ENCODE peak calls at places on chromosome 22, in six cellular contexts. One of them, this sample, is unnamed.

GRCh38 chr22:20094158-20094807 is 14.2 kb downstream of the DGCR8 start:
- DNase-seq in tibial nerve: no peak
- DNase-seq in nephron progenitor cell: no peak
- DNase-seq in HAP-1: no peak
- DNase-seq in naive B cell: no peak
- DNase-seq in EL: no peak
- DNase-seq in this sample: no peak

GRCh38 chr22:47309946-47310345 is 547.5 kb downstream of the TBC1D22A start:
- DNase-seq in tibial nerve: no peak
- DNase-seq in naive B cell: no peak
- DNase-seq in nephron progenitor cell: no peak
- DNase-seq in HAP-1: no peak
- DNase-seq in EL: no peak
- DNase-seq in this sample: no peak

GRCh38 chr22:32649515-32650200 is 151.8 kb upstream of the TIMP3 start:
- DNase-seq in tibial nerve: no peak
- DNase-seq in naive B cell: no peak
- DNase-seq in EL: peak
- DNase-seq in nephron progenitor cell: no peak
- DNase-seq in HAP-1: no peak
- DNase-seq in this sample: no peak

GRCh38 chr22:34669001-34669400 is 397.0 kb upstream of the ISX start:
- DNase-seq in tibial nerve: no peak
- DNase-seq in HAP-1: no peak
- DNase-seq in nephron progenitor cell: no peak
- DNase-seq in naive B cell: no peak
- DNase-seq in EL: peak
- DNase-seq in this sample: no peak

GRCh38 chr22:20644071-20644642 is 129.8 kb upstream of the SERPIND1 start:
- DNase-seq in tibial nerve: no peak
- DNase-seq in HAP-1: no peak
- DNase-seq in nephron progenitor cell: no peak
- DNase-seq in naive B cell: no peak
- DNase-seq in EL: no peak
- DNase-seq in this sample: no peak

GRCh38 chr22:33635766-33636165 is 284.5 kb downstream of the LARGE1 start:
- DNase-seq in HAP-1: no peak
- DNase-seq in tibial nerve: no peak
- DNase-seq in nephron progenitor cell: no peak
- DNase-seq in EL: no peak
- DNase-seq in naive B cell: no peak
- DNase-seq in this sample: no peak

GRCh38 chr22:48837341-48837935 is 990.2 kb downstream of the BRD1 start:
- DNase-seq in nephron progenitor cell: no peak
- DNase-seq in HAP-1: no peak
- DNase-seq in EL: no peak
- DNase-seq in tibial nerve: no peak
- DNase-seq in naive B cell: no peak
- DNase-seq in this sample: no peak

GRCh38 chr22:37762389-37762836 is 45.3 kb upstream of the GCAT start:
- DNase-seq in tibial nerve: no peak
- DNase-seq in nephron progenitor cell: no peak
- DNase-seq in naive B cell: no peak
- DNase-seq in HAP-1: no peak
- DNase-seq in EL: peak
- DNase-seq in this sample: no peak

GRCh38 chr22:43829448-43829821 is 17.3 kb upstream of the EFCAB6 start:
- DNase-seq in HAP-1: no peak
- DNase-seq in naive B cell: no peak
- DNase-seq in tibial nerve: no peak
- DNase-seq in EL: no peak
- DNase-seq in nephron progenitor cell: no peak
- DNase-seq in this sample: no peak

GRCh38 chr22:34814260-34814659 is 251.7 kb upstream of the ISX start:
- DNase-seq in tibial nerve: no peak
- DNase-seq in EL: peak
- DNase-seq in naive B cell: no peak
- DNase-seq in HAP-1: no peak
- DNase-seq in nephron progenitor cell: no peak
- DNase-seq in this sample: no peak

GRCh38 chr22:36839356-36840073 is 21.3 kb upstream of the NCF4 start:
- DNase-seq in EL: peak
- DNase-seq in tibial nerve: no peak
- DNase-seq in nephron progenitor cell: no peak
- DNase-seq in naive B cell: peak
- DNase-seq in HAP-1: no peak
- DNase-seq in this sample: no peak

GRCh38 chr22:26681395-26681821 is 24.0 kb downstream of the MIAT start:
- DNase-seq in naive B cell: no peak
- DNase-seq in HAP-1: peak
- DNase-seq in nephron progenitor cell: peak
- DNase-seq in EL: peak
- DNase-seq in tibial nerve: no peak
- DNase-seq in this sample: peak

GRCh38 chr22:35631597-35631996 is 14.5 kb upstream of the MB start:
- DNase-seq in nephron progenitor cell: peak
- DNase-seq in naive B cell: no peak
- DNase-seq in EL: peak
- DNase-seq in tibial nerve: no peak
- DNase-seq in HAP-1: peak
- DNase-seq in this sample: peak

GRCh38 chr22:42764895-42765363 is 44.3 kb upstream of the A4GALT start:
- DNase-seq in EL: no peak
- DNase-seq in naive B cell: no peak
- DNase-seq in nephron progenitor cell: no peak
- DNase-seq in HAP-1: no peak
- DNase-seq in tibial nerve: no peak
- DNase-seq in this sample: no peak

GRCh38 chr22:46575915-46576555 is 38.6 kb upstream of the CELSR1 start:
- DNase-seq in EL: no peak
- DNase-seq in HAP-1: peak
- DNase-seq in tibial nerve: no peak
- DNase-seq in nephron progenitor cell: no peak
- DNase-seq in naive B cell: no peak
- DNase-seq in this sample: no peak

GRCh38 chr22:20117656-20118571 is 888 bp upstream of the TRMT2A start:
- DNase-seq in EL: peak
- DNase-seq in naive B cell: peak
- DNase-seq in nephron progenitor cell: peak
- DNase-seq in HAP-1: no peak
- DNase-seq in tibial nerve: no peak
- DNase-seq in this sample: peak

GRCh38 chr22:31049815-31050420 is 31.2 kb upstream of the SMTN start:
- DNase-seq in HAP-1: no peak
- DNase-seq in EL: peak
- DNase-seq in nephron progenitor cell: no peak
- DNase-seq in tibial nerve: no peak
- DNase-seq in naive B cell: no peak
- DNase-seq in this sample: peak

GRCh38 chr22:24510694-24511625 is 15.8 kb downstream of the UPB1 start:
- DNase-seq in tibial nerve: no peak
- DNase-seq in nephron progenitor cell: no peak
- DNase-seq in HAP-1: no peak
- DNase-seq in naive B cell: no peak
- DNase-seq in EL: no peak
- DNase-seq in this sample: no peak

GRCh38 chr22:45072322-45072903 is 62.6 kb upstream of the PHF21B start:
- DNase-seq in naive B cell: no peak
- DNase-seq in tibial nerve: no peak
- DNase-seq in nephron progenitor cell: peak
- DNase-seq in HAP-1: peak
- DNase-seq in EL: peak
- DNase-seq in this sample: no peak

GRCh38 chr22:31130873-31131272 is 8.1 kb downstream of the INPP5J start:
- DNase-seq in tibial nerve: no peak
- DNase-seq in HAP-1: no peak
- DNase-seq in EL: no peak
- DNase-seq in nephron progenitor cell: no peak
- DNase-seq in naive B cell: no peak
- DNase-seq in this sample: no peak

GRCh38 chr22:31143537-31143936 is 3.2 kb upstream of the PLA2G3 start:
- DNase-seq in tibial nerve: no peak
- DNase-seq in nephron progenitor cell: no peak
- DNase-seq in naive B cell: no peak
- DNase-seq in HAP-1: no peak
- DNase-seq in EL: no peak
- DNase-seq in this sample: no peak

GRCh38 chr22:29512031-29512430 is 32.0 kb downstream of the NEFH start:
- DNase-seq in HAP-1: no peak
- DNase-seq in EL: no peak
- DNase-seq in naive B cell: no peak
- DNase-seq in nephron progenitor cell: no peak
- DNase-seq in tibial nerve: no peak
- DNase-seq in this sample: no peak

GRCh38 chr22:24952837-24953293 is 349 bp downstream of the KIAA1671 start:
- DNase-seq in naive B cell: no peak
- DNase-seq in EL: peak
- DNase-seq in tibial nerve: no peak
- DNase-seq in HAP-1: peak
- DNase-seq in nephron progenitor cell: no peak
- DNase-seq in this sample: peak

GRCh38 chr22:20010307-20011122 is 6.1 kb downstream of the ARVCF start:
- DNase-seq in tibial nerve: no peak
- DNase-seq in naive B cell: no peak
- DNase-seq in HAP-1: no peak
- DNase-seq in nephron progenitor cell: no peak
- DNase-seq in EL: no peak
- DNase-seq in this sample: no peak

GRCh38 chr22:24727218-24727851 is 47.2 kb downstream of the PIWIL3 start:
- DNase-seq in tibial nerve: no peak
- DNase-seq in HAP-1: peak
- DNase-seq in naive B cell: no peak
- DNase-seq in nephron progenitor cell: no peak
- DNase-seq in EL: peak
- DNase-seq in this sample: peak